ENCODE peak calls at places on chromosomes 4 and X, in four cellular contexts. L, J, S and I are unnamed samples.

GRCh38 chr4:177118596-177118995 is 191.1 kb upstream of the NEIL3 start:
- DNase-seq in S (no peak), L (peak; percentile 99), J (no peak), I (no peak)

GRCh38 chr4:31411606-31412005 is 691.4 kb downstream of the PCDH7 start:
- DNase-seq in J (no peak), L (no peak), S (no peak), I (no peak)

GRCh38 chrX:154804564-154804956 is 725 bp downstream of the MPP1 start:
- DNase-seq in L (no peak), J (no peak), S (no peak), I (no peak)

GRCh38 chr4:77844363-77844762 is 18.3 kb upstream of the MRPL1 start:
- DNase-seq in L (no peak), J (no peak), S (no peak), I (no peak)

GRCh38 chr4:184284742-184285141 is 67.1 kb upstream of the ENPP6 start:
- DNase-seq in S (no peak), J (no peak), L (no peak), I (no peak)

GRCh38 chr4:2269206-2269531 is 7.3 kb upstream of the MXD4 start:
- DNase-seq in S (no peak), L (no peak), J (no peak), I (no peak)

GRCh38 chr4:57147335-57148060 is 37.3 kb upstream of the IGFBP7 start:
- DNase-seq in L (peak; percentile 75), J (no peak), S (no peak), I (no peak)

GRCh38 chrX:8179653-8180052 is 8.6 kb upstream of the VCX2 start:
- DNase-seq in L (no peak), S (no peak), J (no peak), I (no peak)

GRCh38 chr4:90127706-90128345 is 632 bp downstream of the CCSER1 start:
- DNase-seq in L (no peak), S (no peak), J (no peak), I (no peak)

GRCh38 chrX:72308566-72309296 is 3.0 kb upstream of the CITED1 start:
- DNase-seq in L (peak; percentile 50), S (peak; percentile 63), J (no peak), I (peak; percentile 58)

GRCh38 chr4:84529169-84529751 is 30.2 kb upstream of the NKX6-1 start:
- DNase-seq in J (no peak), S (peak; percentile 30), L (peak; percentile 11), I (peak; percentile 12)

GRCh38 chrX:103651374-103651773 is 22.6 kb downstream of the TCEAL1 start:
- DNase-seq in L (no peak), S (no peak), J (no peak), I (no peak)

GRCh38 chrX:41556958-41557357 is 109.8 kb downstream of the NYX start:
- DNase-seq in L (no peak), J (no peak), S (no peak), I (no peak)

GRCh38 chrX:40108084-40108958 is 10.6 kb upstream of the BCOR start:
- DNase-seq in L (no peak), J (no peak), S (no peak), I (peak; percentile 57)

GRCh38 chrX:16160729-16161128 is 6.6 kb upstream of the MAGEB17 start:
- DNase-seq in J (no peak), S (no peak), L (peak; percentile 88), I (peak; percentile 53)

GRCh38 chr4:40502936-40503335 is 126.7 kb downstream of the RBM47 start:
- DNase-seq in L (peak; percentile 9), J (no peak), S (no peak), I (no peak)

GRCh38 chr4:158090323-158090722 is 82.5 kb downstream of the GASK1B start:
- DNase-seq in L (peak; percentile 11), J (no peak), S (no peak), I (no peak)

GRCh38 chrX:119573840-119574393 is 446 bp upstream of the UBE2A start:
- DNase-seq in S (peak; percentile 37), L (peak; percentile 20), J (no peak), I (peak; percentile 44)

GRCh38 chrX:1815456-1816175 is 200.8 kb downstream of the ASMT start:
- DNase-seq in L (no peak), J (no peak), S (no peak), I (no peak)

GRCh38 chr4:5446595-5446994 is 261.8 kb downstream of the EVC2 start:
- DNase-seq in L (no peak), J (no peak), S (no peak), I (no peak)

GRCh38 chr4:151537726-151538125 is 128.8 kb downstream of the FHIP1A start:
- DNase-seq in S (no peak), J (no peak), L (no peak), I (no peak)

GRCh38 chrX:22015144-22015750 is 16.9 kb upstream of the PHEX start:
- DNase-seq in J (no peak), L (no peak), S (no peak), I (no peak)

GRCh38 chr4:47513493-47513892 is 28.4 kb downstream of the ATP10D start:
- DNase-seq in J (no peak), L (no peak), S (no peak), I (no peak)

GRCh38 chr4:173477016-173477415 is 53.0 kb downstream of the HAND2 start:
- DNase-seq in L (no peak), J (no peak), S (no peak), I (no peak)

GRCh38 chrX:154439841-154440240 is 2.9 kb downstream of the GDI1 start:
- DNase-seq in S (no peak), L (no peak), J (no peak), I (no peak)

GRCh38 chr4:100894339-100894870 is 376.6 kb upstream of the EMCN start:
- DNase-seq in J (no peak), L (no peak), S (no peak), I (no peak)

GRCh38 chr4:187167126-187167525 is 443.5 kb upstream of the FAT1 start:
- DNase-seq in J (no peak), S (no peak), L (no peak), I (no peak)

GRCh38 chr4:160848901-160849735 is 1314.7 kb downstream of the FSTL5 start:
- DNase-seq in J (no peak), S (no peak), L (no peak), I (no peak)

GRCh38 chr4:154928640-154929257 is 147.7 kb downstream of the RBM46 start:
- DNase-seq in S (no peak), L (peak; percentile 55), J (no peak), I (peak; percentile 45)

GRCh38 chrX:79477691-79478090 is 110.6 kb upstream of the ITM2A start:
- DNase-seq in S (no peak), L (no peak), J (no peak), I (no peak)

GRCh38 chr4:108592674-108592986 is 27.7 kb upstream of the RPL34 start:
- DNase-seq in L (no peak), S (no peak), J (no peak), I (no peak)

GRCh38 chr4:107991945-107992625 is 2.4 kb downstream of the HADH start:
- DNase-seq in J (no peak), S (no peak), L (peak; percentile 15), I (no peak)

GRCh38 chr4:188434686-188435085 is 295.4 kb downstream of the TRIML1 start:
- DNase-seq in S (no peak), J (no peak), L (no peak), I (no peak)

GRCh38 chr4:188437535-188437934 is 298.3 kb downstream of the TRIML1 start:
- DNase-seq in S (no peak), J (no peak), L (no peak), I (no peak)

GRCh38 chr4:188444500-188444899 is 305.3 kb downstream of the TRIML1 start:
- DNase-seq in S (no peak), L (no peak), J (no peak), I (no peak)

GRCh38 chr4:188435381-188435780 is 296.1 kb downstream of the TRIML1 start:
- DNase-seq in S (no peak), J (no peak), L (peak; percentile 19), I (no peak)

GRCh38 chr4:188439641-188440311 is 300.5 kb downstream of the TRIML1 start:
- DNase-seq in J (no peak), L (peak; percentile 38), S (no peak), I (peak; percentile 52)
- TF ChIP-seq ELK1 in J (no peak), L (no peak), S (no peak), I (no peak)

GRCh38 chr4:120211408-120212015 is 144.9 kb upstream of the MAD2L1 start:
- DNase-seq in J (no peak), L (no peak), S (no peak), I (no peak)
- TF ChIP-seq ELK1 in J (no peak), L (no peak), S (no peak), I (no peak)

DNA sequence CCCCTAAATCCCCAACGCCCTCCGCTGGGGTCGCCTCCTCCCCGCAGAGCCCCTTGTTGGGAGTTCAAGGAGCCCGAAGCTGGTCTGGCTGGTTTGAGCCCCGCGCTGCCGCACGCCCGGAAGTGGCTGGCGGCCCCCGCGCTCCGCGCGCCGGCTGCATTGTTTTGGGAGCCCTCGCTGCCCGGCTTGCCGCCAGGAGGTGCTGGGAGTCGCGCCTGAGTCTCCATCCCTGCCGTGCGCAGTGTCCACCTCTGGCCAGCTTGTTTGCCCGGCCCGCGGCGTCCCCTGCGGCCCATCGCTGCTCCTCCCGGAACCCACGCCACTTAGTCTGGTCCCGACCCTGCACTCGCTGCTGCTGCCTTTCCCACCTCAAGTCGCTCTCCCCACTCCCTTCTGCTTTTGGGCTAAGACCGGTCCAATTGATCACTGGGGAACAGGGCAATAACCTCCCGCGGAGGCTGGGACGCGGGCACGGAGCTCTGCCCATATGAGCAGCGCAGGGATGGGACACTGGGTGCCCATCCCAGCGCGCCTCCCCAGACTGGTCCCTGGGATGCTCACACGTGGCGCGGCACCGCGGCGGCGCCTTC is 2.2 kb upstream of the SFRP2 start:
- DNase-seq in J (no peak), S (no peak), L (no peak), I (peak; percentile 2)
- TF ChIP-seq ELK1 in J (no peak), S (no peak), L (no peak), I (no peak)

GRCh38 chr4:38673109-38673978 is 9.3 kb downstream of the KLF3 start:
- DNase-seq in L (no peak), J (no peak), S (peak; percentile 84), I (peak; percentile 21)
- TF ChIP-seq ELK1 in L (no peak), J (no peak), S (no peak), I (no peak)

GRCh38 chr4:76691767-76692689 is 205.9 kb downstream of the SOWAHB start:
- DNase-seq in J (no peak), L (no peak), S (no peak), I (no peak)
- TF ChIP-seq ELK1 in J (no peak), L (no peak), S (no peak), I (no peak)